ENCODE peak calls at places on chromosomes 3 and 15, in four cellular contexts. H is ELF-1; Y is stimulated activated CD4-positive, alpha-beta T cell treated with anti-CD3 and anti-CD28 coated beads, Interleukin-4, amount 100 ng/mL, for 48 hours; B is SK-N-SH. M is an unnamed sample.

GRCh38 chr15:34799149-34799824 is 3.9 kb upstream of the ACTC1 start:
- DNase-seq in Y (no peak), B (peak), H (peak), M (no peak)

GRCh38 chr15:34808016-34808415 is 12.7 kb upstream of the ACTC1 start:
- DNase-seq in B (no peak), H (no peak), Y (no peak), M (no peak)

GRCh38 chr3:80063535-80063934 is 295.7 kb upstream of the ROBO1 start:
- DNase-seq in B (no peak), Y (no peak), H (no peak), M (no peak)

GRCh38 chr15:81334768-81335447 is 11.0 kb upstream of the STARD5 start:
- DNase-seq in B (no peak), H (no peak), Y (no peak), M (no peak)

GRCh38 chr3:179151474-179151873 is 3.3 kb downstream of the PIK3CA start:
- DNase-seq in H (no peak), B (no peak), Y (no peak), M (no peak)

GRCh38 chr15:60713096-60714084 is 234.4 kb upstream of the ICE2 start:
- DNase-seq in H (no peak), B (no peak), Y (no peak), M (no peak)

GRCh38 chr15:88649286-88649733 is 10.5 kb downstream of the ISG20 start:
- DNase-seq in B (peak), H (no peak), Y (peak), M (peak)

GRCh38 chr3:181630873-181631272 is 80.9 kb upstream of the SOX2 start:
- DNase-seq in B (no peak), H (no peak), Y (no peak), M (no peak)

GRCh38 chr3:160804762-160805161 is 48.7 kb downstream of the PPM1L start:
- DNase-seq in Y (no peak), B (peak), H (no peak), M (no peak)

GRCh38 chr3:37171144-37171543 is 3.2 kb downstream of the LRRFIP2 start:
- DNase-seq in B (no peak), Y (no peak), H (no peak), M (no peak)

GRCh38 chr3:55683666-55684270 is 196.7 kb upstream of the WNT5A start:
- DNase-seq in Y (no peak), H (no peak), B (no peak), M (no peak)

GRCh38 chr15:65089206-65089824 is 12.8 kb downstream of the KBTBD13 start:
- DNase-seq in B (no peak), H (no peak), Y (no peak), M (no peak)

GRCh38 chr15:72936237-72936636 is 116.0 kb upstream of the NEO1 start:
- DNase-seq in B (no peak), H (no peak), Y (no peak), M (no peak)

GRCh38 chr3:120908030-120908802 is at the start of gene STXBP5L:
- DNase-seq in H (peak), Y (peak), B (peak), M (peak)